ENCODE peak calls at places on chromosomes 12 and 14, in six cellular contexts. W, N, K, S, I and B are unnamed samples.

GRCh38 chr14:102591372-102591943 is 991 bp upstream of the RCOR1 start:
- DNase-seq in W (no peak), N (peak; percentile 29), K (no peak), S (peak; percentile 52), I (no peak), B (no peak)

GRCh38 chr12:122072031-122072970 is 6.3 kb upstream of the MLXIP start:
- DNase-seq in W (no peak), N (peak; percentile 95), K (no peak), S (peak; percentile 93), I (no peak), B (no peak)

GRCh38 chr12:49990269-49990668 is 17.5 kb downstream of the AQP6 start:
- DNase-seq in W (no peak), N (peak; percentile 64), K (no peak), S (no peak), I (no peak), B (no peak)

GRCh38 chr12:55899035-55899434 is 28.7 kb downstream of the PYM1 start:
- DNase-seq in W (no peak), N (peak; percentile 67), K (no peak), S (peak; percentile 49), I (no peak), B (no peak)

GRCh38 chr12:58416211-58416610 is 474.8 kb downstream of the ATP23 start:
- DNase-seq in W (no peak), N (peak; percentile 88), K (no peak), S (peak; percentile 76), I (no peak), B (no peak)

GRCh38 chr12:64392221-64392620 is 1.7 kb upstream of the C12orf56 start:
- DNase-seq in W (no peak), N (peak; percentile 56), K (peak; percentile 51), S (peak; percentile 56), I (no peak), B (no peak)

GRCh38 chr12:89951050-89951693 is 242.5 kb upstream of the ATP2B1 start:
- DNase-seq in W (no peak), N (peak; percentile 84), K (peak; percentile 25), S (peak; percentile 61), I (no peak), B (no peak)

GRCh38 chr14:64465856-64466554 is 706 bp downstream of the AKAP5 start:
- DNase-seq in W (peak; percentile 56), N (peak; percentile 61), K (peak; percentile 52), S (peak; percentile 77), I (no peak), B (peak; percentile 60)

GRCh38 chr14:61455351-61455750 is 134.0 kb downstream of the PRKCH start:
- DNase-seq in W (no peak), N (no peak), K (no peak), S (no peak), I (no peak), B (no peak)

GRCh38 chr12:56071648-56072047 is 8.3 kb upstream of the ERBB3 start:
- DNase-seq in W (no peak), N (peak; percentile 51), K (peak; percentile 84), S (peak; percentile 9), I (no peak), B (no peak)

GRCh38 chr14:104856157-104856868 is 8.8 kb upstream of the CEP170B start:
- DNase-seq in W (no peak), N (no peak), K (no peak), S (no peak), I (no peak), B (peak; percentile 37)

GRCh38 chr12:91316825-91317224 is 134.2 kb upstream of the DCN start:
- DNase-seq in W (no peak), N (peak; percentile 69), K (no peak), S (peak; percentile 69), I (no peak), B (no peak)

GRCh38 chr12:119229837-119230236 is 51.1 kb downstream of the HSPB8 start:
- DNase-seq in W (peak; percentile 71), N (peak; percentile 42), K (peak; percentile 43), S (peak; percentile 47), I (peak; percentile 34), B (peak; percentile 90)

GRCh38 chr14:96502621-96503251 is 554 bp downstream of the PAPOLA start:
- DNase-seq in W (peak; percentile 23), N (peak; percentile 13), K (peak; percentile 37), S (peak; percentile 66), I (no peak), B (peak; percentile 50)

GRCh38 chr12:32586390-32586789 is 92.7 kb upstream of the DNM1L start:
- DNase-seq in W (no peak), N (peak; percentile 54), K (no peak), S (no peak), I (no peak), B (no peak)

GRCh38 chr14:75711796-75712211 is 50.8 kb downstream of the TTLL5 start:
- DNase-seq in W (peak; percentile 55), N (peak; percentile 85), K (peak; percentile 13), S (peak; percentile 71), I (peak; percentile 10), B (peak; percentile 35)

GRCh38 chr12:104763163-104763805 is 194.8 kb downstream of the SLC41A2 start:
- DNase-seq in W (no peak), N (peak; percentile 38), K (no peak), S (peak; percentile 64), I (no peak), B (no peak)

GRCh38 chr14:68399971-68400370 is 392.9 kb downstream of the ZFP36L1 start:
- DNase-seq in W (no peak), N (no peak), K (no peak), S (no peak), I (no peak), B (no peak)

GRCh38 chr12:75623631-75624118 is 112.3 kb upstream of the KRR1 start:
- DNase-seq in W (no peak), N (peak; percentile 33), K (no peak), S (peak; percentile 78), I (no peak), B (peak; percentile 46)

GRCh38 chr12:9810721-9811120 is 16.6 kb upstream of the KLRF1 start:
- DNase-seq in W (no peak), N (no peak), K (no peak), S (no peak), I (no peak), B (no peak)

GRCh38 chr12:51393676-51394545 is 2.7 kb upstream of the GALNT6 start:
- DNase-seq in W (no peak), N (peak; percentile 96), K (peak; percentile 15), S (peak; percentile 93), I (no peak), B (peak; percentile 27)

GRCh38 chr12:104526320-104526719 is 69.6 kb downstream of the CHST11 start:
- DNase-seq in W (no peak), N (no peak), K (no peak), S (peak; percentile 26), I (peak; percentile 69), B (peak; percentile 90)

GRCh38 chr12:110540048-110540447 is 37.9 kb downstream of the RAD9B start:
- DNase-seq in W (no peak), N (no peak), K (no peak), S (no peak), I (no peak), B (no peak)
- H2BK120ac ChIP-seq in W (no peak overlapping the region), N (no peak overlapping the region), K (no peak overlapping the region), S (no peak overlapping the region), I (no peak overlapping the region), B (no peak overlapping the region)

GRCh38 chr12:93102744-93103143 is 173.6 kb upstream of the EEA1 start:
- DNase-seq in W (no peak), N (no peak), K (no peak), S (no peak), I (no peak), B (no peak)
- H3K14ac ChIP-seq in W (no peak overlapping the region), N (no peak overlapping the region), K (no peak overlapping the region), S (no peak overlapping the region), I (no peak overlapping the region), B (no peak overlapping the region)

GRCh38 chr14:32192712-32193373 is 9.0 kb upstream of the RNU6-7 start:
- DNase-seq in W (no peak), N (no peak), K (no peak), S (no peak), I (no peak), B (no peak)
- H4K91ac ChIP-seq in W (no peak overlapping the region), N (no peak overlapping the region), K (no peak overlapping the region), S (no peak overlapping the region), I (no peak overlapping the region), B (no peak overlapping the region)

GRCh38 chr14:22878271-22879246 is 4.5 kb upstream of the REM2 start:
- DNase-seq in W (no peak), N (no peak), K (peak; percentile 90), S (no peak), I (no peak), B (no peak)

GRCh38 chr14:22875003-22875747 is 3.6 kb downstream of the LRP10 start:
- DNase-seq in W (no peak), N (no peak), K (no peak), S (no peak), I (no peak), B (no peak)

GRCh38 chr14:22877000-22877501 is 5.5 kb downstream of the LRP10 start:
- DNase-seq in W (no peak), N (no peak), K (no peak), S (no peak), I (no peak), B (no peak)

GRCh38 chr14:22872833-22873520 is 1.4 kb downstream of the LRP10 start:
- DNase-seq in W (no peak), N (no peak), K (no peak), S (no peak), I (no peak), B (no peak)

DNA sequence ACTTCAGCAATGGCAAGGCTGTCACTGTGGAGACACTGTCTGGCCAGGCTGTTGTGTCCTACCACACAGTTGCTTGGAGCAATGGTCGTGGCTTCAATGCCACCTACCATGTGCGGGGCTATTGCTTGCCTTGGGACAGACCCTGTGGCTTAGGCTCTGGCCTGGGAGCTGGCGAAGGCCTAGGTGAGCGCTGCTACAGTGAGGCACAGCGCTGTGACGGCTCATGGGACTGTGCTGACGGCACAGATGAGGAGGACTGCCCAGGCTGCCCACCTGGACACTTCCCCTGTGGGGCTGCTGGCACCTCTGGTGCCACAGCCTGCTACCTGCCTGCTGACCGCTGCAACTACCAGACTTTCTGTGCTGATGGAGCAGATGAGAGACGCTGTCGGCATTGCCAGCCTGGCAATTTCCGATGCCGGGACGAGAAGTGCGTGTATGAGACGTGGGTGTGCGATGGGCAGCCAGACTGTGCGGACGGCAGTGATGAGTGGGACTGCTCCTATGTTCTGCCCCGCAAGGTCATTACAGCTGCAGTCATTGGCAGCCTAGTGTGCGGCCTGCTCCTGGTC is 4.3 kb downstream of the LRP10 start:
- DNase-seq in W (no peak), N (no peak), K (no peak), S (no peak), I (no peak), B (no peak)
- H2BK120ac ChIP-seq in W (no peak overlapping the region), N (no peak overlapping the region), K (no peak overlapping the region), S (no peak overlapping the region), I (no peak overlapping the region), B (no peak overlapping the region)

DNA sequence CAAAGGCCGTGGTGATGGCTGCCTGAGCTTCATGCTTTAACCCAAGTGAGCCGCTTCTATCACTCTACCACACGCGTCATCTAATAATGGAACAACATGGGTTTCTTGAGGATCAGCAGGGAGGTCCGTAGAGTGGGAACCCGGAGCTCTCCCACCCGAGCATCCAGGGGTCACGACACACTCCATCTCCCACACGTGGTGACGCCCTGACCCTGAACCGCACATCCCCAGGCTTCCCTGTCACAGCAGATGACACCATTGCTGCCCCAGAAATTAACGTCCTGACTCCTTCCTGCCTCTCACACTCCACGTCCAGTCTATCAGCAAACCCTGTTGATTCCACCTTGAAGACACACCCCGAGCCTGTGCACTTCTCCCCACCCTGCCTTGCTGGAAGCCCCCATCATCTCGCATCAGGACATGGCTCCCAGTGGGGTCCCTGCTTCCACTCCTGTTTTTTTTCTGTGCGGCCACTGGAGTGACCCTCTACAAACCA is 163.2 kb downstream of the PIWIL1 start:
- DNase-seq in W (no peak), N (no peak), K (no peak), S (no peak), I (no peak), B (no peak)
- H3K14ac ChIP-seq in W (no peak overlapping the region), N (no peak overlapping the region), K (no peak overlapping the region), S (no peak overlapping the region), I (no peak overlapping the region), B (no peak overlapping the region)